ENCODE peak calls at places on chromosomes 11 and 22, in eight cellular contexts. One of them, this sample, is unnamed.

GRCh38 chr11:102458531-102458930 is 6.0 kb upstream of the TMEM123 start:
- DNase-seq in pancreas: no peak
- DNase-seq in HL-60: no peak
- DNase-seq in lung: no peak
- DNase-seq in stomach: no peak
- DNase-seq in tibial artery: no peak
- DNase-seq in Peyer's patch: no peak
- DNase-seq in Panc1: no peak
- DNase-seq in this sample: no peak

GRCh38 chr11:90840071-90840470 is 617.2 kb upstream of the CHORDC1 start:
- DNase-seq in pancreas: no peak
- DNase-seq in stomach: no peak
- DNase-seq in Panc1: no peak
- DNase-seq in tibial artery: no peak
- DNase-seq in HL-60: no peak
- DNase-seq in lung: no peak
- DNase-seq in Peyer's patch: no peak
- DNase-seq in this sample: no peak

GRCh38 chr22:49203863-49204598 is 623.6 kb downstream of the BRD1 start:
- DNase-seq in stomach: peak; percentile 23
- DNase-seq in HL-60: no peak
- DNase-seq in pancreas: no peak
- DNase-seq in lung: no peak
- DNase-seq in Peyer's patch: peak; percentile 14
- DNase-seq in tibial artery: peak; percentile 11
- DNase-seq in Panc1: no peak
- DNase-seq in this sample: no peak

GRCh38 chr11:120102050-120102861 is 35.7 kb downstream of the TRIM29 start:
- DNase-seq in lung: no peak
- DNase-seq in HL-60: no peak
- DNase-seq in stomach: no peak
- DNase-seq in pancreas: no peak
- DNase-seq in tibial artery: no peak
- DNase-seq in Panc1: no peak
- DNase-seq in Peyer's patch: no peak
- DNase-seq in this sample: no peak

GRCh38 chr22:39839917-39840510 is 53.5 kb downstream of the ENTHD1 start:
- DNase-seq in lung: no peak
- DNase-seq in HL-60: peak; percentile 18
- DNase-seq in stomach: no peak
- DNase-seq in tibial artery: no peak
- DNase-seq in Panc1: no peak
- DNase-seq in pancreas: no peak
- DNase-seq in Peyer's patch: no peak
- DNase-seq in this sample: no peak

GRCh38 chr11:47071871-47072270 is 104.8 kb downstream of the ARFGAP2 start:
- DNase-seq in lung: no peak
- DNase-seq in tibial artery: no peak
- DNase-seq in Panc1: no peak
- DNase-seq in pancreas: no peak
- DNase-seq in Peyer's patch: no peak
- DNase-seq in HL-60: no peak
- DNase-seq in stomach: no peak
- DNase-seq in this sample: no peak

GRCh38 chr11:12246989-12247388 is 130.4 kb upstream of the PARVA start:
- DNase-seq in Panc1: no peak
- DNase-seq in pancreas: no peak
- DNase-seq in Peyer's patch: no peak
- DNase-seq in tibial artery: no peak
- DNase-seq in stomach: no peak
- DNase-seq in lung: no peak
- DNase-seq in HL-60: peak; percentile 7
- DNase-seq in this sample: no peak

GRCh38 chr22:46472722-46473016 is 64.8 kb downstream of the CELSR1 start:
- DNase-seq in HL-60: no peak
- DNase-seq in stomach: no peak
- DNase-seq in pancreas: no peak
- DNase-seq in tibial artery: no peak
- DNase-seq in Panc1: no peak
- DNase-seq in lung: no peak
- DNase-seq in Peyer's patch: no peak
- DNase-seq in this sample: no peak

GRCh38 chr11:11178671-11179070 is 174.4 kb downstream of the CSNK2A3 start:
- DNase-seq in HL-60: no peak
- DNase-seq in pancreas: no peak
- DNase-seq in Peyer's patch: no peak
- DNase-seq in stomach: no peak
- DNase-seq in Panc1: no peak
- DNase-seq in lung: no peak
- DNase-seq in tibial artery: no peak
- DNase-seq in this sample: no peak

GRCh38 chr11:74452366-74452765 is 15.0 kb downstream of the KCNE3 start:
- DNase-seq in HL-60: no peak
- DNase-seq in stomach: no peak
- DNase-seq in lung: no peak
- DNase-seq in tibial artery: no peak
- DNase-seq in Peyer's patch: no peak
- DNase-seq in Panc1: no peak
- DNase-seq in pancreas: no peak
- DNase-seq in this sample: no peak

GRCh38 chr11:111001986-111002616 is 243.4 kb upstream of the POU2AF2 start:
- DNase-seq in stomach: no peak
- DNase-seq in lung: no peak
- DNase-seq in pancreas: no peak
- DNase-seq in HL-60: no peak
- DNase-seq in tibial artery: peak; percentile 26
- DNase-seq in Peyer's patch: no peak
- DNase-seq in Panc1: no peak
- DNase-seq in this sample: no peak

GRCh38 chr11:108985611-108986279 is 320.9 kb downstream of the DDX10 start:
- DNase-seq in lung: no peak
- DNase-seq in HL-60: no peak
- DNase-seq in Peyer's patch: no peak
- DNase-seq in tibial artery: no peak
- DNase-seq in stomach: no peak
- DNase-seq in Panc1: no peak
- DNase-seq in pancreas: no peak
- DNase-seq in this sample: no peak

GRCh38 chr11:68693484-68693882 is 9.1 kb downstream of the GAL start:
- DNase-seq in Peyer's patch: peak; percentile 21
- DNase-seq in pancreas: no peak
- DNase-seq in lung: no peak
- DNase-seq in stomach: no peak
- DNase-seq in HL-60: no peak
- DNase-seq in tibial artery: no peak
- DNase-seq in Panc1: no peak
- DNase-seq in this sample: no peak

GRCh38 chr22:39965749-39966148 is 5.6 kb downstream of the TMA7B start:
- DNase-seq in tibial artery: no peak
- DNase-seq in Peyer's patch: no peak
- DNase-seq in HL-60: no peak
- DNase-seq in pancreas: no peak
- DNase-seq in stomach: no peak
- DNase-seq in Panc1: no peak
- DNase-seq in lung: no peak
- DNase-seq in this sample: no peak

GRCh38 chr11:70074701-70075100 is 3.4 kb upstream of the ANO1 start:
- DNase-seq in HL-60: no peak
- DNase-seq in tibial artery: no peak
- DNase-seq in lung: no peak
- DNase-seq in Panc1: no peak
- DNase-seq in pancreas: no peak
- DNase-seq in stomach: no peak
- DNase-seq in Peyer's patch: peak; percentile 34
- DNase-seq in this sample: no peak

GRCh38 chr11:20037358-20037757 is 122.9 kb downstream of the DBX1 start:
- DNase-seq in stomach: no peak
- DNase-seq in pancreas: no peak
- DNase-seq in Peyer's patch: no peak
- DNase-seq in Panc1: no peak
- DNase-seq in lung: no peak
- DNase-seq in HL-60: no peak
- DNase-seq in tibial artery: no peak
- DNase-seq in this sample: no peak

GRCh38 chr11:20034941-20035340 is 125.3 kb downstream of the DBX1 start:
- DNase-seq in stomach: no peak
- DNase-seq in pancreas: no peak
- DNase-seq in HL-60: no peak
- DNase-seq in Peyer's patch: no peak
- DNase-seq in tibial artery: no peak
- DNase-seq in lung: no peak
- DNase-seq in Panc1: no peak
- DNase-seq in this sample: no peak

GRCh38 chr11:20036625-20037335 is 123.5 kb downstream of the DBX1 start:
- DNase-seq in pancreas: no peak
- DNase-seq in tibial artery: no peak
- DNase-seq in HL-60: no peak
- DNase-seq in stomach: no peak
- DNase-seq in Panc1: no peak
- DNase-seq in lung: no peak
- DNase-seq in Peyer's patch: no peak
- DNase-seq in this sample: no peak

GRCh38 chr11:20035375-20035700 is 124.9 kb downstream of the DBX1 start:
- DNase-seq in HL-60: no peak
- DNase-seq in Peyer's patch: no peak
- DNase-seq in tibial artery: no peak
- DNase-seq in stomach: no peak
- DNase-seq in Panc1: no peak
- DNase-seq in pancreas: no peak
- DNase-seq in lung: no peak
- DNase-seq in this sample: no peak

GRCh38 chr11:20035701-20036601 is 124.3 kb downstream of the DBX1 start:
- DNase-seq in stomach: no peak
- DNase-seq in pancreas: no peak
- DNase-seq in lung: no peak
- DNase-seq in Panc1: peak; percentile 80
- DNase-seq in Peyer's patch: no peak
- DNase-seq in tibial artery: peak; percentile 43
- DNase-seq in HL-60: no peak
- DNase-seq in this sample: no peak
- TF ChIP-seq CTCF in stomach: no peak
- TF ChIP-seq CTCF in pancreas: no peak
- TF ChIP-seq CTCF in lung: no peak
- TF ChIP-seq CTCF in Panc1: no peak
- TF ChIP-seq CTCF in Peyer's patch: no peak
- TF ChIP-seq CTCF in tibial artery: no peak
- TF ChIP-seq CTCF in HL-60: no peak
- TF ChIP-seq CTCF in this sample: no peak

GRCh38 chr11:41133023-41133422 is 326.4 kb downstream of the LRRC4C start:
- DNase-seq in HL-60: no peak
- DNase-seq in Peyer's patch: no peak
- DNase-seq in Panc1: no peak
- DNase-seq in lung: no peak
- DNase-seq in stomach: no peak
- DNase-seq in tibial artery: no peak
- DNase-seq in pancreas: no peak
- DNase-seq in this sample: no peak
- H3K27ac ChIP-seq in HL-60: no peak overlapping the region
- H3K27ac ChIP-seq in Peyer's patch: no peak overlapping the region
- H3K27ac ChIP-seq in Panc1: no peak overlapping the region
- H3K27ac ChIP-seq in lung: no peak overlapping the region
- H3K27ac ChIP-seq in stomach: no peak overlapping the region
- H3K27ac ChIP-seq in tibial artery: no peak overlapping the region
- H3K27ac ChIP-seq in pancreas: no peak overlapping the region
- H3K27ac ChIP-seq in this sample: no peak overlapping the region

GRCh38 chr11:128759597-128759996 is 65.7 kb downstream of the FLI1 start:
- DNase-seq in Panc1: no peak
- DNase-seq in pancreas: no peak
- DNase-seq in Peyer's patch: no peak
- DNase-seq in HL-60: no peak
- DNase-seq in tibial artery: no peak
- DNase-seq in stomach: no peak
- DNase-seq in lung: no peak
- DNase-seq in this sample: no peak

GRCh38 chr11:128756469-128756868 is 62.6 kb downstream of the FLI1 start:
- DNase-seq in tibial artery: no peak
- DNase-seq in HL-60: no peak
- DNase-seq in pancreas: no peak
- DNase-seq in Panc1: no peak
- DNase-seq in stomach: no peak
- DNase-seq in Peyer's patch: no peak
- DNase-seq in lung: no peak
- DNase-seq in this sample: no peak

GRCh38 chr11:128757886-128758612 is 64.2 kb downstream of the FLI1 start:
- DNase-seq in lung: no peak
- DNase-seq in pancreas: no peak
- DNase-seq in HL-60: no peak
- DNase-seq in tibial artery: no peak
- DNase-seq in stomach: no peak
- DNase-seq in Peyer's patch: peak; percentile 64
- DNase-seq in Panc1: no peak
- DNase-seq in this sample: no peak

GRCh38 chr11:128759168-128759567 is 65.3 kb downstream of the FLI1 start:
- DNase-seq in lung: no peak
- DNase-seq in tibial artery: no peak
- DNase-seq in HL-60: no peak
- DNase-seq in Peyer's patch: no peak
- DNase-seq in Panc1: no peak
- DNase-seq in pancreas: no peak
- DNase-seq in stomach: no peak
- DNase-seq in this sample: no peak

GRCh38 chr11:128757235-128757711 is 63.4 kb downstream of the FLI1 start:
- DNase-seq in lung: peak; percentile 50
- DNase-seq in Panc1: no peak
- DNase-seq in pancreas: no peak
- DNase-seq in HL-60: peak; percentile 85
- DNase-seq in stomach: no peak
- DNase-seq in Peyer's patch: peak; percentile 86
- DNase-seq in tibial artery: peak; percentile 39
- DNase-seq in this sample: peak; percentile 40
- TF ChIP-seq CTCF in lung: peak; percentile 2
- TF ChIP-seq CTCF in Panc1: no peak
- TF ChIP-seq CTCF in pancreas: no peak
- TF ChIP-seq CTCF in HL-60: peak; percentile 78
- TF ChIP-seq CTCF in stomach: no peak
- TF ChIP-seq CTCF in Peyer's patch: peak; percentile 59
- TF ChIP-seq CTCF in tibial artery: peak; percentile 14
- TF ChIP-seq CTCF in this sample: peak; percentile 74

GRCh38 chr11:2209370-2209801 is 37.8 kb upstream of the TH start:
- DNase-seq in tibial artery: peak; percentile 12
- DNase-seq in stomach: no peak
- DNase-seq in pancreas: no peak
- DNase-seq in HL-60: no peak
- DNase-seq in lung: no peak
- DNase-seq in Panc1: no peak
- DNase-seq in Peyer's patch: peak; percentile 37
- DNase-seq in this sample: no peak

GRCh38 chr11:2209900-2210321 is 38.3 kb upstream of the TH start:
- DNase-seq in pancreas: no peak
- DNase-seq in HL-60: no peak
- DNase-seq in stomach: no peak
- DNase-seq in tibial artery: no peak
- DNase-seq in Peyer's patch: peak; percentile 39
- DNase-seq in lung: no peak
- DNase-seq in Panc1: no peak
- DNase-seq in this sample: no peak

GRCh38 chr11:2207773-2208621 is 36.4 kb upstream of the TH start:
- DNase-seq in Peyer's patch: peak; percentile 25
- DNase-seq in stomach: peak; percentile 19
- DNase-seq in HL-60: no peak
- DNase-seq in lung: no peak
- DNase-seq in pancreas: no peak
- DNase-seq in tibial artery: peak; percentile 10
- DNase-seq in Panc1: no peak
- DNase-seq in this sample: no peak

GRCh38 chr11:2207212-2207611 is 35.6 kb upstream of the TH start:
- DNase-seq in stomach: peak; percentile 20
- DNase-seq in lung: no peak
- DNase-seq in tibial artery: peak; percentile 10
- DNase-seq in pancreas: no peak
- DNase-seq in Peyer's patch: no peak
- DNase-seq in HL-60: no peak
- DNase-seq in Panc1: no peak
- DNase-seq in this sample: no peak

GRCh38 chr11:2208691-2209369 is 37.2 kb upstream of the TH start:
- DNase-seq in pancreas: peak; percentile 59
- DNase-seq in stomach: peak; percentile 85
- DNase-seq in Panc1: no peak
- DNase-seq in Peyer's patch: peak; percentile 44
- DNase-seq in tibial artery: peak; percentile 9
- DNase-seq in lung: no peak
- DNase-seq in HL-60: no peak
- DNase-seq in this sample: no peak
- H3K27ac ChIP-seq in pancreas: no peak overlapping the region
- H3K27ac ChIP-seq in stomach: no peak overlapping the region
- H3K27ac ChIP-seq in Panc1: no peak overlapping the region
- H3K27ac ChIP-seq in Peyer's patch: no peak overlapping the region
- H3K27ac ChIP-seq in tibial artery: no peak overlapping the region
- H3K27ac ChIP-seq in lung: no peak overlapping the region
- H3K27ac ChIP-seq in HL-60: no peak overlapping the region
- H3K27ac ChIP-seq in this sample: no peak overlapping the region

This sample was measured in CD4-positive, alpha-beta T cell.